ENCODE peak calls at places on chromosomes 3 and 15, in four cellular contexts. G, L, P and K are unnamed samples. For H3K27me3, the result is how much of the 10 kb centered on the place peaks cover.

GRCh38 chr15:62124176-62124952 is 40.7 kb downstream of the C2CD4B start:
- DNase-seq in G (no peak), P (no peak), L (no peak), K (no peak)

GRCh38 chr3:13288732-13289718 is 131.1 kb downstream of the NUP210 start:
- DNase-seq in P (no peak), G (no peak), L (no peak), K (no peak)

GRCh38 chr3:182792901-182793662 is at the start of gene ATP11B:
- DNase-seq in P (peak), G (peak), L (no peak), K (no peak)

GRCh38 chr3:128133273-128133883 is 9.8 kb upstream of the RUVBL1 start:
- DNase-seq in L (no peak), P (no peak), G (peak), K (no peak)

GRCh38 chr3:69389520-69390248 is 3.8 kb upstream of the FRMD4B start:
- DNase-seq in G (no peak), L (no peak), P (no peak), K (no peak)

GRCh38 chr3:65443739-65444447 is 594.8 kb downstream of the MAGI1 start:
- DNase-seq in P (no peak), L (no peak), G (no peak), K (no peak)

GRCh38 chr15:39474657-39475056 is 106.2 kb upstream of the THBS1 start:
- DNase-seq in L (no peak), P (no peak), G (no peak), K (no peak)

GRCh38 chr3:59438492-59438891 is 388.7 kb upstream of the CFAP20DC start:
- DNase-seq in P (no peak), L (no peak), G (no peak), K (no peak)

GRCh38 chr3:61057491-61057890 is 193.8 kb downstream of the FHIT start:
- DNase-seq in G (no peak), L (no peak), P (no peak), K (peak)

GRCh38 chr3:50238549-50239026 is 2.6 kb downstream of the GNAI2 start:
- DNase-seq in P (peak), L (no peak), G (peak), K (no peak)

GRCh38 chr15:68205949-68206539 is 912 bp upstream of the CALML4 start:
- DNase-seq in L (no peak), G (no peak), P (peak), K (no peak)

GRCh38 chr3:47000922-47001730 is 21.7 kb downstream of the NBEAL2 start:
- DNase-seq in G (no peak), P (no peak), L (no peak), K (no peak)

GRCh38 chr15:71437919-71438318 is 322.6 kb downstream of the THSD4 start:
- DNase-seq in L (no peak), P (no peak), G (no peak), K (no peak)

DNA sequence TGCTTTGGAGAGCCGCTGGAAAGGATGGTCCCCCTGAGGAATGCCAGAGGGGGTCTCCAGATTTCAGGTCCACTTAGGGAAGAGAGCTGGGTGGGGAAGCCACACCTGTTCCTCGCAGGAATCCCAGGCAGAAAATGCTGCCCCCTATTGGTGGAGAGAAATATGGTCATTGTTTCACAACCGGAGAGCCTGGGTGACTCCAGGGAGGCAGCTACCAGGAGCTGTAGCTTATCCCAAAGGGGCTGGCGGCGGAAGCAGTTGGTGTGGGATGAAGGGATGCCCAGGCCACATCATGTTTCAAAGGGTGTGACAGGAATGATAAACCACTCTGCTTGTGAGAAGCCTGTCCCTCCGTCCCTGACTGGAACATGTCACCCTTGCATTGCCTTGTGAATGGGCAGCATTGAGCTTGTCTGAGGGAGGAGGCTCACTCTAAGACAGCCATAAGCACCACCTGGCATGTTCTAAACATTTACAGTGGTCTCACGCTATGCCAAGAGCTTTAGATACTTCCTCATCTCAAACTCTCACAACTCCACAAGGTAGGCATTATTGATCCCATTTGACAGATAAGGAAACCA is 34.5 kb downstream of the POMGNT2 start:
- DNase-seq in G (no peak), P (no peak), L (no peak), K (no peak)
- H3K27me3 ChIP-seq in G (under half), P (under half), L (under half), K (under half)

GRCh38 chr3:184378650-184379374 is 805 bp upstream of the THPO start:
- DNase-seq in P (no peak), L (no peak), G (no peak), K (no peak)

GRCh38 chr3:184377374-184377773 is 633 bp downstream of the THPO start:
- DNase-seq in L (no peak), P (no peak), G (no peak), K (no peak)

GRCh38 chr3:184377882-184378445 is at the start of gene THPO:
- DNase-seq in L (no peak), P (no peak), G (peak), K (no peak)

GRCh38 chr3:184373422-184373821 is 4.6 kb downstream of the THPO start:
- DNase-seq in P (no peak), L (no peak), G (no peak), K (no peak)

DNA sequence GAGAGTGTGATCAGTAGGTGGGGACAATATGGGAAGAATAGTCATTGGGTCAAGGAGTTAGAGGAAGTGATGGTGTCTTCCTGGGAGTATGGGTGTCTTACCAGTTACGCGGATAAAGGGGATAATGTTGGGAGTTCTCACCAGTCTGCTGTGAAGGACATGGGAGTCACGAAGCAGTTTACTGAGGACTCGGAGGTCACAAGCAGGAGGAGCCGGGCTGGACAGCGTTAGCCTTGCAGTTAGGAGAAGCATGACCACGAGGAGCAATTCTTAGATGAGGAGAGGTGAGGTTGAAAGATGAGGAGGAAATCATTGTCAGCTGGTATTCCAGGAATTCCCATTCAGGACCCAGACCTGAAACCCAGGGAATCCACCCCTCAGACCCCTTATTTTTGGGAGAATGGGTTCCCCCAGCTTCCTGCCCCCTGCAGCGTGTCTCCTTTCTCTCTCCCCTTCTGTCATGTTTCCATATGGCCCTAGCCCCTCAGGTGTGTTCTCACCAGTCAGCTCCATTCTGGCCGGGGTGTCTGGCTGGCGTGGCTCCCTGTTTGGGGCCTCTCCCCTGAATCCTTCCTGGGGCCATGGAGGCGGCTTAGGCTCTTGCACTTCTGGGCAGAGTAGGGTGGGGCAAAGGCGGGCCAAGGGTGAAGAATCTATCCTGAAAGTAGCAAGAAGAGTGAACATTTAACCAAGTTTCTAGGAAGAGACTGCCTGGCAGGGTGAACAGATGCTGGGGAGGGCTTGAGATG is 2.1 kb downstream of the THPO start:
- DNase-seq in P (no peak), G (no peak), L (no peak), K (no peak)
- H3K27me3 ChIP-seq in P (under half), G (under half), L (under half), K (under half)

GRCh38 chr3:169659096-169659521 is 4.4 kb downstream of the MECOM start:
- DNase-seq in G (peak), P (peak), L (no peak), K (no peak)

GRCh38 chr3:169661567-169662214 is 1.8 kb downstream of the MECOM start:
- DNase-seq in L (no peak), P (peak), G (peak), K (no peak)

GRCh38 chr3:169659858-169660614 is 3.5 kb downstream of the MECOM start:
- DNase-seq in L (no peak), P (peak), G (peak), K (no peak)

GRCh38 chr3:169662215-169663070 is 1.1 kb downstream of the MECOM start:
- DNase-seq in P (peak), G (peak), L (no peak), K (no peak)

GRCh38 chr3:169660709-169661566 is 2.6 kb downstream of the MECOM start:
- DNase-seq in L (no peak), G (peak), P (peak), K (no peak)
- H3K27me3 ChIP-seq in L (under half), G (under half), P (half or more), K (under half)

GRCh38 chr3:32239638-32240550 is 1.4 kb downstream of the CMTM8 start:
- DNase-seq in G (peak), L (no peak), P (peak), K (no peak)
- H3K27me3 ChIP-seq in G (under half), L (under half), P (under half), K (under half)

GRCh38 chr3:129263161-129263910 is 13.9 kb downstream of the COPG1 start:
- DNase-seq in P (no peak), L (no peak), G (no peak), K (no peak)

GRCh38 chr3:129271674-129272073 is 7.0 kb upstream of the HMCES start:
- DNase-seq in P (no peak), G (no peak), L (no peak), K (no peak)

GRCh38 chr3:129268396-129268795 is 10.3 kb upstream of the HMCES start:
- DNase-seq in L (no peak), P (no peak), G (no peak), K (no peak)
- H3K27me3 ChIP-seq in L (under half), P (under half), G (under half), K (under half)

GRCh38 chr3:151219056-151219455 is 16.0 kb upstream of the GPR171 start:
- DNase-seq in P (no peak), L (no peak), G (no peak), K (peak)
- H3K27me3 ChIP-seq in P (under half), L (under half), G (under half), K (under half)